ENCODE peak calls at places on chromosomes 13 and 19, in four cellular contexts. One of them, this sample, is unnamed.
A peak's percentile ranks its signal among the peaks of the same experiment; 100 is the strongest.

GRCh38 chr13:60329221-60329983 is 67.6 kb upstream of the TDRD3 start:
- DNase-seq in fibroblast of lung: peak; percentile 29
- DNase-seq in A549: peak; percentile 21
- DNase-seq in IMR-90: peak; percentile 16
- DNase-seq in this sample: peak; percentile 59

GRCh38 chr19:14091885-14092462 is 1.4 kb upstream of the SAMD1 start:
- DNase-seq in fibroblast of lung: no peak
- DNase-seq in A549: no peak
- DNase-seq in IMR-90: no peak
- DNase-seq in this sample: no peak

GRCh38 chr19:50695251-50696064 is 24.1 kb downstream of the SHANK1 start:
- DNase-seq in A549: peak; percentile 29
- DNase-seq in fibroblast of lung: no peak
- DNase-seq in IMR-90: no peak
- DNase-seq in this sample: peak; percentile 73

GRCh38 chr19:56837492-56837891 is 3.0 kb downstream of the PEG3 start:
- DNase-seq in fibroblast of lung: no peak
- DNase-seq in IMR-90: no peak
- DNase-seq in A549: no peak
- DNase-seq in this sample: peak; percentile 77

GRCh38 chr13:28638756-28639155 is 20.2 kb upstream of the POMP start:
- DNase-seq in IMR-90: no peak
- DNase-seq in A549: no peak
- DNase-seq in fibroblast of lung: no peak
- DNase-seq in this sample: no peak

GRCh38 chr13:25232937-25233515 is 54.3 kb downstream of the MTMR6 start:
- DNase-seq in IMR-90: peak; percentile 21
- DNase-seq in A549: peak; percentile 41
- DNase-seq in fibroblast of lung: peak; percentile 6
- DNase-seq in this sample: peak; percentile 51

GRCh38 chr13:71829542-71829941 is 37.5 kb downstream of the DACH1 start:
- DNase-seq in fibroblast of lung: no peak
- DNase-seq in IMR-90: no peak
- DNase-seq in A549: no peak
- DNase-seq in this sample: no peak

GRCh38 chr13:109680288-109680687 is 106.1 kb downstream of the IRS2 start:
- DNase-seq in IMR-90: no peak
- DNase-seq in fibroblast of lung: no peak
- DNase-seq in A549: no peak
- DNase-seq in this sample: no peak

GRCh38 chr19:44757735-44758505 is 9.4 kb downstream of the BCL3 start:
- DNase-seq in A549: no peak
- DNase-seq in fibroblast of lung: peak; percentile 58
- DNase-seq in IMR-90: peak; percentile 63
- DNase-seq in this sample: peak; percentile 77

GRCh38 chr13:113598081-113598410 is 13.5 kb downstream of the TFDP1 start:
- DNase-seq in fibroblast of lung: no peak
- DNase-seq in A549: no peak
- DNase-seq in IMR-90: no peak
- DNase-seq in this sample: no peak

GRCh38 chr19:35370722-35371121 is at the start of gene GPR42:
- DNase-seq in IMR-90: no peak
- DNase-seq in A549: no peak
- DNase-seq in fibroblast of lung: no peak
- DNase-seq in this sample: no peak

GRCh38 chr13:27036236-27036981 is 135.2 kb downstream of the USP12 start:
- DNase-seq in IMR-90: no peak
- DNase-seq in fibroblast of lung: no peak
- DNase-seq in A549: peak; percentile 41
- DNase-seq in this sample: peak; percentile 11

GRCh38 chr13:28100149-28101121 is at the start of gene FLT3:
- DNase-seq in fibroblast of lung: peak; percentile 50
- DNase-seq in A549: peak; percentile 17
- DNase-seq in IMR-90: peak; percentile 38
- DNase-seq in this sample: peak; percentile 49

GRCh38 chr19:15448778-15449619 is 757 bp downstream of the WIZ start:
- DNase-seq in fibroblast of lung: no peak
- DNase-seq in A549: peak; percentile 52
- DNase-seq in IMR-90: no peak
- DNase-seq in this sample: peak; percentile 46

GRCh38 chr19:55585658-55586339 is 5.2 kb upstream of the ZNF579 start:
- DNase-seq in A549: peak; percentile 61
- DNase-seq in IMR-90: peak; percentile 63
- DNase-seq in fibroblast of lung: peak; percentile 82
- DNase-seq in this sample: peak; percentile 93

GRCh38 chr13:41668130-41668757 is 210.9 kb downstream of the RGCC start:
- DNase-seq in A549: peak; percentile 90
- DNase-seq in IMR-90: peak; percentile 95
- DNase-seq in fibroblast of lung: peak; percentile 90
- DNase-seq in this sample: peak; percentile 85

DNA sequence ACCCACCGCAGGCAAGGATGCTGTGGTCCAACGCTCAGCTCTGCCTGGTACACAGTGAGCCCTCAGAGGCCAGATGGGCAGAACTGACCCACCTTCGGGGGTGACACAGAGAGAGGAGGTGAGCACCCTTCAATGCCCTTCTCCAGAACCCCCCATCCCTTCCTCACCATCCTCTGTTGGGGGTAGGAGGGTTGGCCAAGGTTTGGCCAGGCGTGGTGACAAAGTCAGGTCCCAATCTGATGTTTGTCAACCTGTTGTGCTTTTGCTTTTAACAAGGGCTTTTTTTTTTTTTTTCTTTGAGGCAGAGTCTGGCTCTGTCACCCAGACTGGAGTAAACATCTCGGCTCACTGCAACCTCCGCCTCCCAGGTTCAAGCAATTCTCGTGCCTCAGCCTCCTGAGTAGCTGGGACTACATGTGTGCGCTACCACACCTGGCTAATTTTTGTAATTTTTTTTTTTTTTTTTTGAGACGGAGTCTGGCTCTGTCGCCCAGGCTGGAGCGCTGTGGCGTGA is 7.3 kb downstream of the PTGIR start:
- DNase-seq in A549: no peak
- DNase-seq in fibroblast of lung: no peak
- DNase-seq in IMR-90: no peak
- DNase-seq in this sample: no peak
- H3K4me1 ChIP-seq in A549: peaks cover 8% of the 10 kb centered on the region
- H3K4me1 ChIP-seq in fibroblast of lung: peaks cover 36% of the 10 kb centered on the region
- H3K4me1 ChIP-seq in IMR-90: peaks cover 27% of the 10 kb centered on the region
- H3K4me1 ChIP-seq in this sample: peaks cover 9% of the 10 kb centered on the region

GRCh38 chr19:38266981-38267597 is 2.7 kb downstream of the SPINT2 start:
- DNase-seq in fibroblast of lung: peak; percentile 73
- DNase-seq in IMR-90: peak; percentile 78
- DNase-seq in A549: peak; percentile 77
- DNase-seq in this sample: no peak
- H3K27ac ChIP-seq in fibroblast of lung: no peak overlapping the region
- H3K27ac ChIP-seq in IMR-90: peak overlapping the region; percentile 16
- H3K27ac ChIP-seq in A549: peak overlapping the region; percentile 91
- H3K27ac ChIP-seq in this sample: peak overlapping the region; percentile 74

GRCh38 chr19:18834644-18834984 is 2.9 kb downstream of the UPF1 start:
- DNase-seq in fibroblast of lung: no peak
- DNase-seq in IMR-90: no peak
- DNase-seq in A549: no peak
- DNase-seq in this sample: no peak
- H3K4me1 ChIP-seq in fibroblast of lung: peaks cover 14% of the 10 kb centered on the region
- H3K4me1 ChIP-seq in IMR-90: peaks cover 22% of the 10 kb centered on the region
- H3K4me1 ChIP-seq in A549: peaks cover 9% of the 10 kb centered on the region
- H3K4me1 ChIP-seq in this sample: peaks cover 25% of the 10 kb centered on the region

DNA sequence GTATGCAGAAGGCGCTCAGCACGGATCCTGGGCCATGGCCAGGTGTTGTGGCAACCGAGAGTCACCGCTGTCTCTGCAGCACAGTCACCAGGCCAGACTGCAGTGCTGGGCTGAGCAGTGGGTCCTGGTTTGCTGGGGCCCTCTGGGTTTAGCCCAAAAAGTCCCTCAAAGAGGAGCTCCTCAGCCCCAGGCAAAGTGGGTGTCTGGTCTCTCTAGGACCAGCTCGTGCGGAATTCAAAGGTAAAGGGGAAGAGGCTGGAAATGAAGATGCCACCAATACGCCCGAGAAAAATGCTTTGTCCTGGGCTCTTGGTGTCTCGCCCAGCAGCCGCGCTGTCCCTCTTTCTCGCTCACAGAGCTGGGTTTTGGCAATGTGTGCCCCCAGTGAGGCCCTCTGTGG is 38.5 kb upstream of the ANKRD10 start:
- DNase-seq in IMR-90: no peak
- DNase-seq in A549: no peak
- DNase-seq in fibroblast of lung: no peak
- DNase-seq in this sample: no peak
- H3K27ac ChIP-seq in IMR-90: no peak overlapping the region
- H3K27ac ChIP-seq in A549: no peak overlapping the region
- H3K27ac ChIP-seq in fibroblast of lung: no peak overlapping the region
- H3K27ac ChIP-seq in this sample: no peak overlapping the region

GRCh38 chr19:10424011-10424637 is 3.8 kb downstream of the PDE4A start:
- DNase-seq in fibroblast of lung: peak; percentile 62
- DNase-seq in A549: peak; percentile 82
- DNase-seq in IMR-90: peak; percentile 68
- DNase-seq in this sample: peak; percentile 77
- H3K4me1 ChIP-seq in fibroblast of lung: peaks cover 15% of the 10 kb centered on the region
- H3K4me1 ChIP-seq in A549: peaks cover 17% of the 10 kb centered on the region
- H3K4me1 ChIP-seq in IMR-90: peaks cover 9% of the 10 kb centered on the region
- H3K4me1 ChIP-seq in this sample: peaks cover 6% of the 10 kb centered on the region

DNA sequence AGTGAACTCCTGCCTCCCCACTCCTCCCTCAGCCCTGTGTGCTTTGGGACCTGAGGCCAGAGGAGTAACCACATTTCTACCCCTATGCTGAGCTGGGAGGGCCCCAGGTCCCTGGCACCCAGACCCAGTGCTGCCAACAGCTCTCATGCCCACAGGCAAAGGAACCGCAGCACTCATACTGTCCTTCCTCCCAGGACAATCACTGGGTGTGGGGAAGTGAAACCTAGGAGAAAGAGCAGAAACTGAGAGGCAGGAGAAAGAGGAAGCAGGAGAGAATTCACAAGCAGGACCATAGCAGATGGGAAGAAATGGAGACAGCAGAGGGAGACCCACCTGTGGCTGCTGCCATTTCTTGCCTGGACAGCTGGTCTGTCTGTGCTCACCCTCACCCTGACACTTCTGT is 18.8 kb downstream of the CCDC97 start:
- DNase-seq in IMR-90: no peak
- DNase-seq in fibroblast of lung: no peak
- DNase-seq in A549: no peak
- DNase-seq in this sample: no peak
- H3K27ac ChIP-seq in IMR-90: no peak overlapping the region
- H3K27ac ChIP-seq in fibroblast of lung: peak overlapping the region; percentile 35
- H3K27ac ChIP-seq in A549: no peak overlapping the region
- H3K27ac ChIP-seq in this sample: no peak overlapping the region